ENCODE peak calls at places on chromosome 5, in six cellular contexts. P is CD8-positive, alpha-beta T cell; Z is choroid plexus epithelial cell; W is tibial artery; Q is DND-41; G is right atrium auricular region. M is an unnamed sample.

GRCh38 chr5:138274189-138274853 is at the start of gene GFRA3:
- DNase-seq in G (no peak), Z (peak), Q (peak), W (no peak), P (no peak), M (no peak)

GRCh38 chr5:81850494-81850893 is 99.6 kb upstream of the SSBP2 start:
- DNase-seq in G (peak), Q (peak), P (no peak), W (peak), Z (no peak), M (no peak)

GRCh38 chr5:18483386-18483785 is 849.1 kb downstream of the TAF11L14 start:
- DNase-seq in Z (no peak), W (no peak), Q (no peak), P (no peak), G (no peak), M (no peak)

GRCh38 chr5:1310118-1310517 is 15.2 kb upstream of the TERT start:
- DNase-seq in Z (no peak), P (no peak), W (no peak), Q (no peak), G (no peak), M (no peak)

GRCh38 chr5:56696900-56697299 is 118.4 kb upstream of the MAP3K1 start:
- DNase-seq in Z (peak), W (no peak), Q (no peak), G (no peak), P (no peak), M (no peak)

GRCh38 chr5:154110781-154111180 is 72.0 kb downstream of the MFAP3 start:
- DNase-seq in Z (peak), G (no peak), P (no peak), W (no peak), Q (no peak), M (no peak)

GRCh38 chr5:44714871-44715580 is 93.7 kb upstream of the MRPS30 start:
- DNase-seq in P (no peak), G (no peak), Z (no peak), Q (no peak), W (no peak), M (no peak)

GRCh38 chr5:82386576-82386975 is 108.4 kb upstream of the RPS23 start:
- DNase-seq in Z (no peak), G (no peak), P (no peak), Q (no peak), W (no peak), M (no peak)

GRCh38 chr5:99636663-99637062 is 707.9 kb upstream of the CHD1 start:
- DNase-seq in P (no peak), W (no peak), Z (no peak), G (no peak), Q (no peak), M (no peak)

GRCh38 chr5:179288101-179288808 is 57.0 kb downstream of the ADAMTS2 start:
- DNase-seq in G (no peak), Q (no peak), Z (no peak), P (no peak), W (peak), M (no peak)

GRCh38 chr5:150510460-150511263 is 2.7 kb downstream of the NDST1 start:
- DNase-seq in G (no peak), P (no peak), W (no peak), Z (no peak), Q (no peak), M (no peak)

GRCh38 chr5:109485030-109485429 is 75.3 kb upstream of the PJA2 start:
- DNase-seq in Q (no peak), G (peak), Z (peak), W (peak), P (no peak), M (no peak)

GRCh38 chr5:78908173-78908901 is 76.8 kb downstream of the ARSB start:
- DNase-seq in P (no peak), G (peak), Q (no peak), W (peak), Z (peak), M (no peak)

GRCh38 chr5:143192191-143192880 is 211.2 kb downstream of the NR3C1 start:
- DNase-seq in Z (no peak), Q (no peak), G (no peak), W (no peak), P (no peak), M (no peak)

GRCh38 chr5:59184769-59185168 is 601.9 kb downstream of the RAB3C start:
- DNase-seq in W (no peak), P (no peak), G (no peak), Z (no peak), Q (no peak), M (no peak)

GRCh38 chr5:90395005-90395404 is 14.6 kb downstream of the CETN3 start:
- DNase-seq in Z (no peak), W (no peak), P (no peak), Q (no peak), G (no peak), M (no peak)

GRCh38 chr5:110386782-110387181 is 339.7 kb downstream of the TMEM232 start:
- DNase-seq in Q (no peak), Z (peak), G (no peak), W (no peak), P (no peak), M (no peak)

GRCh38 chr5:55540024-55540423 is 5.3 kb upstream of the PLPP1 start:
- DNase-seq in P (no peak), Z (peak), G (no peak), Q (no peak), W (no peak), M (no peak)

GRCh38 chr5:134466241-134467069 is 54.8 kb upstream of the CDKN2AIPNL start:
- DNase-seq in W (peak), G (peak), Q (peak), P (peak), Z (peak), M (no peak)

GRCh38 chr5:132262882-132263547 is 5.5 kb downstream of the PDLIM4 start:
- DNase-seq in Q (no peak), P (no peak), G (peak), W (no peak), Z (no peak), M (no peak)

GRCh38 chr5:169992789-169993188 is 12.5 kb upstream of the INSYN2B start:
- DNase-seq in P (no peak), Z (no peak), G (no peak), W (no peak), Q (no peak), M (no peak)

GRCh38 chr5:56050566-56051292 is 56.0 kb upstream of the IL6ST start:
- DNase-seq in Z (no peak), P (no peak), W (no peak), Q (no peak), G (no peak), M (peak)

GRCh38 chr5:180868960-180869359 is 7.9 kb upstream of the ZFP62 start:
- DNase-seq in W (peak), Z (peak), P (peak), Q (peak), G (peak), M (peak)

GRCh38 chr5:172699999-172700685 is 59.1 kb downstream of the NEURL1B start:
- DNase-seq in W (no peak), Z (no peak), G (no peak), P (no peak), Q (no peak), M (no peak)

GRCh38 chr5:2996687-2997086 is 245.2 kb upstream of the IRX2 start:
- DNase-seq in P (no peak), W (peak), Q (no peak), G (peak), Z (no peak), M (no peak)

GRCh38 chr5:96081276-96081858 is 119.7 kb upstream of the ELL2 start:
- DNase-seq in Z (peak), P (no peak), Q (no peak), G (no peak), W (no peak), M (no peak)

GRCh38 chr5:149228610-149229297 is 42.9 kb upstream of the AFAP1L1 start:
- DNase-seq in Q (no peak), W (no peak), Z (peak), G (peak), P (no peak), M (no peak)

GRCh38 chr5:5705010-5705409 is 282.5 kb downstream of the ICE1 start:
- DNase-seq in G (no peak), Z (no peak), P (no peak), W (no peak), Q (no peak), M (no peak)

GRCh38 chr5:107771926-107772325 is 101.2 kb upstream of the EFNA5 start:
- DNase-seq in Q (no peak), W (no peak), P (no peak), Z (no peak), G (no peak), M (no peak)

GRCh38 chr5:137706841-137707240 is 29.0 kb downstream of the KLHL3 start:
- DNase-seq in W (no peak), Z (peak), P (no peak), Q (no peak), G (no peak), M (no peak)

GRCh38 chr5:4082966-4083564 is 487.4 kb downstream of the IRX1 start:
- DNase-seq in G (no peak), Q (no peak), P (no peak), W (no peak), Z (no peak), M (no peak)

GRCh38 chr5:142843029-142843905 is 73.1 kb downstream of the ARHGAP26 start:
- DNase-seq in Q (no peak), P (no peak), G (no peak), Z (no peak), W (peak), M (no peak)

DNA sequence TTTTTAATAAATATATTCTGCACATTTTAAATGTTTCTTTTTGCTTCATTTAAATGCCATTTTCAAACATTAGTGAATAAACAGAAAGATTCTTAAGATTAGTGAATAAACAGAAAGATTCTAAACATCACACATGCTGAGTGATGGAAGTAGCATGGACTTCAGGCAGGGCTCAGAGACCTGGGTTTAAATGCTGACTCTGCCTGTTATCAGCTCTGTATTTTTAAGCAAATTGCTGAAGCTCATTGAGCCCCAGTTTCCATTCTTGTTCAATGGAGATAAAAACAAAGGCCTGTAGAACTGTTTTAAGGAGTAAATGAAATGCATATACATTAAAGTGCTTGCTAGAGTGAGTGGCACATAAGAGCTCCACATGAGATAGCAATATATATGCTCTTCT is 8.1 kb upstream of the LVRN start:
- DNase-seq in G (no peak), W (no peak), Q (no peak), P (no peak), Z (no peak), M (no peak)
- H3K4me3 ChIP-seq in G (no peak), W (no peak), Q (no peak), P (no peak), Z (no peak), M (no peak)

GRCh38 chr5:140146523-140146842 is 20.7 kb downstream of the IGIP start:
- DNase-seq in Q (no peak), P (no peak), G (no peak), Z (no peak), W (peak), M (no peak)
- H3K4me3 ChIP-seq in Q (no peak), P (no peak), G (no peak), Z (no peak), W (no peak), M (no peak)

DNA sequence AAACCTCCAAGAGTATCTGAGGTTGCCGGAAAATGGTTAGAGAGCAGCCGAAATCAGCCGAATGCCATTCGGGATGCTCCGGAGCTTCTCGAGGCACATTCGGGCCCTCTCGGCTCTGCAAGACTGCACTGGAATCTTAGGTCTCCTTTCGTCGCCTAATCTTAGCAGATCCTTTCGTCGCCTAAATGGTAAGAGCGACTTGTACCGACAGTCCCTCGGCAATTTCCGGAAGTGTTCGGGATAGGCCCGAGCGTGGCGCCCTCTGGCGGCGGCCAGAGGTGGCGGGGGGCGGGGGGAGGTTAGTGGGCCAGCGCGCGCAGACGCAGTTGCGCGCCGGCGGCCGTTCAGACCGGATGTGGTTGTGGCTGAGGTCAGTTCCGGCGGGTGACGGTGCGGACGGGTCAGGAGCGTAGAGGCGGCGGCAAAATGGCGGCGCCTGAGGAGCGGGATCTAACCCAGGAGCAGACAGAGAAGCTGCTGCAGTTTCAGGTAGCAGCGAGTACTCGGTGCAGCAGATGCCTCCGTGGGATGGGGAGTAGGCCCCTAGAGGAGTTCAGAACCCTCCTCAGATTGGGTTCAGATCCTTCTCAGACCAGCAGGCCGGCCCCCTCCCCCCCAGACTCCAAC is at the start of gene FAF2:
- DNase-seq in G (peak), Z (peak), P (peak), Q (peak), W (peak), M (peak)
- H3K4me3 ChIP-seq in G (peak), Z (peak), P (peak), Q (peak), W (peak), M (peak)

DNA sequence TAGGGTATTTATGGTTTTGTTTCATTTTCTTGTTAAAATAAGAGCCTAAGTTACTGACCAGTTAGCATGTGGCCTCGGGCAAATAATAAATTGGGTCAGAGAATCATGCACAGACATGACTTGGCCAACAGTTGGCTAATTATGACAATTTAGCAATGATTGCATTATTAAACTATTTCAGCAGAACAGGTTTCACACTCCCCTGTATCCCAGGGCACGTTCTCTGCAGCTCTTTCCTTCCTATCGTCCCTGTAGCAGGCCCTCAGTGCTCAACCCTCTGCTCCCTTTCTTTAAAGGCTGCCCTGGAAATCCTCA is 167.9 kb downstream of the TSSK1B start:
- DNase-seq in P (no peak), W (no peak), Q (no peak), Z (no peak), G (no peak), M (no peak)
- H3K4me3 ChIP-seq in P (no peak), W (no peak), Q (no peak), Z (no peak), G (no peak), M (no peak)

GRCh38 chr5:139738193-139738592 is 57.4 kb upstream of the PSD2 start:
- DNase-seq in G (no peak), W (no peak), Z (no peak), P (no peak), Q (no peak), M (no peak)

GRCh38 chr5:139740138-139740992 is 55.2 kb upstream of the PSD2 start:
- DNase-seq in Z (no peak), P (no peak), G (no peak), W (no peak), Q (no peak), M (no peak)

GRCh38 chr5:139739612-139739974 is 56.0 kb upstream of the PSD2 start:
- DNase-seq in G (no peak), W (no peak), Z (no peak), Q (no peak), P (no peak), M (no peak)

GRCh38 chr5:139740993-139741672 is 54.5 kb upstream of the PSD2 start:
- DNase-seq in Q (no peak), Z (no peak), W (no peak), G (no peak), P (no peak), M (no peak)

DNA sequence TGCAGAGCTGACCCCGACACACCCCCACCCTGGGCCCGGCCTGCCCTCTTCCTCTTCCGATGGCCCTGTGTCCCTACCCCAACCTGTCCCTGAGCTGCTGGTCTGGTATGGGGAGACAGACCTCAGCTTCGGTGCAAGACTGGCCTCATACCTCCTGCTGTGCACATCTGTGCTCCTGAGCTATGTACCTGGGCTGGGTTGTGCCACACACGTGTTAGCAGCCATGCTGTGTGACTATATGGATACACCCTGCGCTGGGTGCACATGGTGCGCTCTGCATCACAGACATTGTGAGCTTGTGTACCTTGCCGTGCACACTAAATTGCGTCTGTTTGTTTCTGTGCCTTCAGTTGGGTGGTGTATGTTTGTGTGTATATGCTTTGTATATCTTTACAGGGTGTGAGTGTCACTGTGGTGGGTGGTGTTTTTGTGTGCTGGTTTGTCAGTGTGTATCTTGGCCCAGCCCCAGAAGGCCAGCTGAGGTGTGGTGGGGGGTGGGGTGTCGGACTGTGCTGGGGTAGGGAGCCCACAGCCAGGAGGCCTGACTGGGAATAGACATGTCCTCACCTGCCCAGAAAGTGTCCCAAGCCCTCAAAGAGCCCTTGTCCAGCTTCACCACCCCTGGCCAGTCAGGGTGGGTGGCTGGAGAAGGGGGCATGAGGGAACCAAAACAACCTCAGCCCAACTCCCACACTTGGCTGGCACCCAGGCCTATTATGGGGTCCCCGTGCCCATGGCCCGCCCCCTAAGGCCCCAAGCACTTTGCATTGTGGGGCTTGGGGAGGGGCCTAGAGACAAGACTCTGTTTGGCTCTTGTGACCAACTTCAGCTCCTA is 56.6 kb upstream of the PSD2 start:
- DNase-seq in P (no peak), G (no peak), W (no peak), Z (no peak), Q (no peak), M (no peak)
- H3K4me3 ChIP-seq in P (no peak), G (no peak), W (no peak), Z (no peak), Q (no peak), M (no peak)

DNA sequence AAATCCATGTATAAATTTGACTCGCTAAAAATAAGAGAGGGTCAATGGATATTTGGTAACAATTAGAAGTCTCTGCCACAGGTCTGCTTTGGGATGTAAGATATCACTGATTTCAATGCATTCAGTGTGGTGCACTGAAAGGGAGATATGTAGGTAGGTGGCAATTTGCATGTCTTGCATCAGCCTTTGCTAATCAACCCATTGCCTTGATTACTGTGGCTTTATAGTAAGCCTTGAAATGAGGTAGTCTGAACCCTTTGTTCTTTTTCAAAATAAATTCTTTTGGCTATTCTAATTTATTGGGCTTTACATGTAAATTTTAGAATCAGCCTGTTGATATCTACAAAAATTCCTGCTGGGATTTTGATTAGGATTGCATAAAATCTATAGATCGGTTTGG is 15.8 kb upstream of the TBCA start:
- DNase-seq in G (no peak), W (no peak), P (no peak), Z (no peak), Q (no peak), M (no peak)
- H3K4me3 ChIP-seq in G (no peak), W (no peak), P (no peak), Z (no peak), Q (no peak), M (no peak)

GRCh38 chr5:14453486-14453885 is 128.1 kb upstream of the OTULINL start:
- DNase-seq in W (no peak), P (no peak), Z (no peak), Q (no peak), G (no peak), M (no peak)

GRCh38 chr5:14450055-14450524 is 131.5 kb upstream of the OTULINL start:
- DNase-seq in P (no peak), G (peak), Z (peak), W (peak), Q (no peak), M (no peak)

GRCh38 chr5:14451866-14452265 is 129.7 kb upstream of the OTULINL start:
- DNase-seq in Z (no peak), P (no peak), G (no peak), Q (no peak), W (no peak), M (no peak)

GRCh38 chr5:14449052-14449661 is 132.4 kb upstream of the OTULINL start:
- DNase-seq in Z (peak), P (no peak), G (no peak), W (no peak), Q (no peak), M (no peak)

DNA sequence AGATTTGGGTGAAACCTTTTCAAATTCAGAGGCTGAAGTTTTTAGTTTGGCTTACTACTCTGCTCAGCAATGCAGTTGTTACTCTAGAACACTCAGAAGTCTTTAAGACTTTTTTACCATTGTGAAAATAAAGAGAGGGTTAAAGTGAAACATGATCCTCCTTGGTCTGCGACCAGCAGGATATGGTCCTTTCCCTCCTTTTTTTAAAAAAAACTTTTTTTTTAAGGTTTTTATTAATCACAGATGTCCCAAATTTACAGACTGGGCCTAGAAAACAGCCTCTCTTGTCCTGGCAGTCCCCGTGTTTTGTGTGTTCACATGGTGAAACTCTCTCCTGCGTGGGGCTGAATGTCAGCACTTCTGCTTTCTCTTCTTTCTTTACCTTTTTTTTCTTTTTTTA is 128.9 kb upstream of the OTULINL start:
- DNase-seq in W (no peak), G (no peak), Q (no peak), P (no peak), Z (peak), M (no peak)
- H3K4me3 ChIP-seq in W (no peak), G (no peak), Q (no peak), P (no peak), Z (no peak), M (no peak)

GRCh38 chr5:16713386-16713928 is 96.7 kb upstream of the RETREG1 start:
- DNase-seq in W (no peak), Z (peak), G (no peak), P (no peak), Q (no peak), M (no peak)
- H3K4me3 ChIP-seq in W (peak), Z (peak), G (peak), P (no peak), Q (no peak), M (no peak)

GRCh38 chr5:173715607-173716006 is 99.2 kb upstream of the BOD1 start:
- DNase-seq in Z (peak), Q (no peak), P (no peak), G (no peak), W (no peak), M (no peak)
- H3K4me3 ChIP-seq in Z (no peak), Q (no peak), P (no peak), G (no peak), W (no peak), M (no peak)

M was measured in Jurkat, Clone E6-1.